ENCODE peak calls at places on chromosomes 16 and 17, in six cellular contexts. One of them, this sample, is unnamed.

GRCh38 chr16:81610144-81610842 is 165.7 kb downstream of the CMIP start:
- DNase-seq in choroid plexus epithelial cell: peak
- DNase-seq in hepatic stellate cell: peak
- DNase-seq in NCI-H1105: no peak
- DNase-seq in activated T-cell treated with anti-CD3 and anti-CD28 coated beads, Interleukin-2, amount 50 U/mL, for 4 hours: no peak
- DNase-seq in omental fat pad: no peak
- DNase-seq in this sample: no peak

GRCh38 chr16:56606071-56606687 is 2.2 kb upstream of the MT2A start:
- DNase-seq in choroid plexus epithelial cell: no peak
- DNase-seq in hepatic stellate cell: peak
- DNase-seq in NCI-H1105: no peak
- DNase-seq in activated T-cell treated with anti-CD3 and anti-CD28 coated beads, Interleukin-2, amount 50 U/mL, for 4 hours: no peak
- DNase-seq in omental fat pad: peak
- DNase-seq in this sample: no peak

GRCh38 chr16:11032922-11033291 is 88.5 kb downstream of the CLEC16A start:
- DNase-seq in choroid plexus epithelial cell: peak
- DNase-seq in hepatic stellate cell: no peak
- DNase-seq in NCI-H1105: no peak
- DNase-seq in activated T-cell treated with anti-CD3 and anti-CD28 coated beads, Interleukin-2, amount 50 U/mL, for 4 hours: no peak
- DNase-seq in omental fat pad: no peak
- DNase-seq in this sample: no peak

GRCh38 chr16:15650698-15651161 is 685 bp downstream of the NDE1 start:
- DNase-seq in choroid plexus epithelial cell: peak
- DNase-seq in hepatic stellate cell: peak
- DNase-seq in NCI-H1105: no peak
- DNase-seq in activated T-cell treated with anti-CD3 and anti-CD28 coated beads, Interleukin-2, amount 50 U/mL, for 4 hours: peak
- DNase-seq in omental fat pad: no peak
- DNase-seq in this sample: no peak

GRCh38 chr16:29760567-29761279 is 14.9 kb upstream of the C16orf54 start:
- DNase-seq in choroid plexus epithelial cell: no peak
- DNase-seq in hepatic stellate cell: no peak
- DNase-seq in NCI-H1105: peak
- DNase-seq in activated T-cell treated with anti-CD3 and anti-CD28 coated beads, Interleukin-2, amount 50 U/mL, for 4 hours: no peak
- DNase-seq in omental fat pad: no peak
- DNase-seq in this sample: no peak

GRCh38 chr17:66593116-66593515 is 241.8 kb upstream of the CACNG5 start:
- DNase-seq in choroid plexus epithelial cell: no peak
- DNase-seq in hepatic stellate cell: no peak
- DNase-seq in NCI-H1105: no peak
- DNase-seq in activated T-cell treated with anti-CD3 and anti-CD28 coated beads, Interleukin-2, amount 50 U/mL, for 4 hours: no peak
- DNase-seq in omental fat pad: no peak
- DNase-seq in this sample: no peak

GRCh38 chr16:2359919-2360318 is 19.4 kb upstream of the ABCA3 start:
- DNase-seq in choroid plexus epithelial cell: no peak
- DNase-seq in hepatic stellate cell: no peak
- DNase-seq in NCI-H1105: no peak
- DNase-seq in activated T-cell treated with anti-CD3 and anti-CD28 coated beads, Interleukin-2, amount 50 U/mL, for 4 hours: no peak
- DNase-seq in omental fat pad: no peak
- DNase-seq in this sample: no peak

GRCh38 chr16:11499295-11500089 is 87.2 kb downstream of the LITAF start:
- DNase-seq in choroid plexus epithelial cell: no peak
- DNase-seq in hepatic stellate cell: no peak
- DNase-seq in NCI-H1105: no peak
- DNase-seq in activated T-cell treated with anti-CD3 and anti-CD28 coated beads, Interleukin-2, amount 50 U/mL, for 4 hours: no peak
- DNase-seq in omental fat pad: no peak
- DNase-seq in this sample: no peak

GRCh38 chr17:41835800-41836549 is at the start of gene NT5C3B:
- DNase-seq in choroid plexus epithelial cell: peak
- DNase-seq in hepatic stellate cell: peak
- DNase-seq in NCI-H1105: peak
- DNase-seq in activated T-cell treated with anti-CD3 and anti-CD28 coated beads, Interleukin-2, amount 50 U/mL, for 4 hours: peak
- DNase-seq in omental fat pad: no peak
- DNase-seq in this sample: peak

GRCh38 chr16:19528666-19529065 is 4.9 kb downstream of the CCP110 start:
- DNase-seq in choroid plexus epithelial cell: no peak
- DNase-seq in hepatic stellate cell: no peak
- DNase-seq in NCI-H1105: no peak
- DNase-seq in activated T-cell treated with anti-CD3 and anti-CD28 coated beads, Interleukin-2, amount 50 U/mL, for 4 hours: no peak
- DNase-seq in omental fat pad: no peak
- DNase-seq in this sample: no peak

GRCh38 chr16:80280557-80280956 is 260.2 kb upstream of the DYNLRB2 start:
- DNase-seq in choroid plexus epithelial cell: no peak
- DNase-seq in hepatic stellate cell: no peak
- DNase-seq in NCI-H1105: no peak
- DNase-seq in activated T-cell treated with anti-CD3 and anti-CD28 coated beads, Interleukin-2, amount 50 U/mL, for 4 hours: no peak
- DNase-seq in omental fat pad: no peak
- DNase-seq in this sample: no peak

GRCh38 chr17:75288784-75289121 is 480 bp downstream of the SLC25A19 start:
- DNase-seq in choroid plexus epithelial cell: no peak
- DNase-seq in hepatic stellate cell: peak
- DNase-seq in NCI-H1105: peak
- DNase-seq in activated T-cell treated with anti-CD3 and anti-CD28 coated beads, Interleukin-2, amount 50 U/mL, for 4 hours: peak
- DNase-seq in omental fat pad: no peak
- DNase-seq in this sample: no peak

GRCh38 chr17:10612957-10613744 is 44.0 kb downstream of the MYH3 start:
- DNase-seq in choroid plexus epithelial cell: peak
- DNase-seq in hepatic stellate cell: no peak
- DNase-seq in NCI-H1105: no peak
- DNase-seq in activated T-cell treated with anti-CD3 and anti-CD28 coated beads, Interleukin-2, amount 50 U/mL, for 4 hours: no peak
- DNase-seq in omental fat pad: no peak
- DNase-seq in this sample: no peak

GRCh38 chr17:4658478-4659305 is 17.2 kb upstream of the ALOX15 start:
- DNase-seq in choroid plexus epithelial cell: peak
- DNase-seq in hepatic stellate cell: no peak
- DNase-seq in NCI-H1105: no peak
- DNase-seq in activated T-cell treated with anti-CD3 and anti-CD28 coated beads, Interleukin-2, amount 50 U/mL, for 4 hours: no peak
- DNase-seq in omental fat pad: no peak
- DNase-seq in this sample: peak

GRCh38 chr16:31876955-31877828 is 3.6 kb downstream of the ZNF267 start:
- DNase-seq in choroid plexus epithelial cell: peak
- DNase-seq in hepatic stellate cell: peak
- DNase-seq in NCI-H1105: no peak
- DNase-seq in activated T-cell treated with anti-CD3 and anti-CD28 coated beads, Interleukin-2, amount 50 U/mL, for 4 hours: peak
- DNase-seq in omental fat pad: no peak
- DNase-seq in this sample: peak

GRCh38 chr17:75970011-75970523 is 8.9 kb downstream of the ACOX1 start:
- DNase-seq in choroid plexus epithelial cell: peak
- DNase-seq in hepatic stellate cell: no peak
- DNase-seq in NCI-H1105: no peak
- DNase-seq in activated T-cell treated with anti-CD3 and anti-CD28 coated beads, Interleukin-2, amount 50 U/mL, for 4 hours: no peak
- DNase-seq in omental fat pad: no peak
- DNase-seq in this sample: no peak

GRCh38 chr16:57229079-57229478 is 16.0 kb upstream of the ARL2BP start:
- DNase-seq in choroid plexus epithelial cell: no peak
- DNase-seq in hepatic stellate cell: no peak
- DNase-seq in NCI-H1105: no peak
- DNase-seq in activated T-cell treated with anti-CD3 and anti-CD28 coated beads, Interleukin-2, amount 50 U/mL, for 4 hours: no peak
- DNase-seq in omental fat pad: no peak
- DNase-seq in this sample: no peak

GRCh38 chr16:1920727-1921155 is 2.5 kb upstream of the HS3ST6 start:
- DNase-seq in choroid plexus epithelial cell: peak
- DNase-seq in hepatic stellate cell: no peak
- DNase-seq in NCI-H1105: no peak
- DNase-seq in activated T-cell treated with anti-CD3 and anti-CD28 coated beads, Interleukin-2, amount 50 U/mL, for 4 hours: no peak
- DNase-seq in omental fat pad: no peak
- DNase-seq in this sample: no peak

GRCh38 chr17:73138541-73139138 is 26.2 kb upstream of the SSTR2 start:
- DNase-seq in choroid plexus epithelial cell: no peak
- DNase-seq in hepatic stellate cell: no peak
- DNase-seq in NCI-H1105: no peak
- DNase-seq in activated T-cell treated with anti-CD3 and anti-CD28 coated beads, Interleukin-2, amount 50 U/mL, for 4 hours: no peak
- DNase-seq in omental fat pad: no peak
- DNase-seq in this sample: no peak

GRCh38 chr16:85484337-85485295 is 128.5 kb upstream of the GSE1 start:
- DNase-seq in choroid plexus epithelial cell: no peak
- DNase-seq in hepatic stellate cell: no peak
- DNase-seq in NCI-H1105: peak
- DNase-seq in activated T-cell treated with anti-CD3 and anti-CD28 coated beads, Interleukin-2, amount 50 U/mL, for 4 hours: no peak
- DNase-seq in omental fat pad: no peak
- DNase-seq in this sample: no peak

GRCh38 chr16:56190903-56191806 is at the start of gene GNAO1:
- DNase-seq in choroid plexus epithelial cell: peak
- DNase-seq in hepatic stellate cell: peak
- DNase-seq in NCI-H1105: peak
- DNase-seq in activated T-cell treated with anti-CD3 and anti-CD28 coated beads, Interleukin-2, amount 50 U/mL, for 4 hours: peak
- DNase-seq in omental fat pad: no peak
- DNase-seq in this sample: peak

This sample was measured in stimulated activated CD4-positive, alpha-beta T cell treated with anti-CD3 and anti-CD28 coated beads, TNF-alpha, amount 100 ng/mL, for 48 hours.